ENCODE peak calls at places on chromosomes 7 and 10, in nine cellular contexts. One of them, this sample, is unnamed.

GRCh38 chr7:155586843-155587440 is 40.6 kb upstream of the CNPY1 start:
- DNase-seq in transverse colon: no peak
- DNase-seq in spleen: peak; percentile 44
- DNase-seq in body of pancreas: no peak
- DNase-seq in adrenal gland: no peak
- DNase-seq in suprapubic skin: peak; percentile 46
- DNase-seq in tibial nerve: no peak
- DNase-seq in stomach: no peak
- DNase-seq in sigmoid colon: no peak
- DNase-seq in this sample: no peak

GRCh38 chr7:117484988-117485655 is 5.3 kb downstream of the CFTR start:
- DNase-seq in transverse colon: no peak
- DNase-seq in spleen: no peak
- DNase-seq in body of pancreas: no peak
- DNase-seq in adrenal gland: no peak
- DNase-seq in suprapubic skin: no peak
- DNase-seq in tibial nerve: no peak
- DNase-seq in stomach: no peak
- DNase-seq in sigmoid colon: no peak
- DNase-seq in this sample: no peak

GRCh38 chr7:122965306-122965705 is 30.2 kb downstream of the TAS2R16 start:
- DNase-seq in transverse colon: no peak
- DNase-seq in spleen: no peak
- DNase-seq in body of pancreas: no peak
- DNase-seq in adrenal gland: no peak
- DNase-seq in suprapubic skin: no peak
- DNase-seq in tibial nerve: no peak
- DNase-seq in stomach: no peak
- DNase-seq in sigmoid colon: no peak
- DNase-seq in this sample: no peak

GRCh38 chr7:75756340-75757297 is 15.4 kb downstream of the CCL26 start:
- DNase-seq in transverse colon: no peak
- DNase-seq in spleen: no peak
- DNase-seq in body of pancreas: no peak
- DNase-seq in adrenal gland: peak; percentile 57
- DNase-seq in suprapubic skin: no peak
- DNase-seq in tibial nerve: no peak
- DNase-seq in stomach: peak; percentile 42
- DNase-seq in sigmoid colon: no peak
- DNase-seq in this sample: no peak

GRCh38 chr7:5867060-5867459 is 13.5 kb upstream of the OCM start:
- DNase-seq in transverse colon: no peak
- DNase-seq in spleen: no peak
- DNase-seq in body of pancreas: no peak
- DNase-seq in adrenal gland: no peak
- DNase-seq in suprapubic skin: no peak
- DNase-seq in tibial nerve: no peak
- DNase-seq in stomach: no peak
- DNase-seq in sigmoid colon: no peak
- DNase-seq in this sample: no peak

GRCh38 chr10:47402681-47403301 is 18.7 kb upstream of the ZNF488 start:
- DNase-seq in transverse colon: peak; percentile 26
- DNase-seq in spleen: peak; percentile 73
- DNase-seq in body of pancreas: peak; percentile 55
- DNase-seq in adrenal gland: peak; percentile 90
- DNase-seq in suprapubic skin: peak; percentile 60
- DNase-seq in tibial nerve: peak; percentile 56
- DNase-seq in stomach: no peak
- DNase-seq in sigmoid colon: peak; percentile 82
- DNase-seq in this sample: peak; percentile 47

GRCh38 chr7:73844848-73845460 is 2.6 kb upstream of the METTL27 start:
- DNase-seq in transverse colon: no peak
- DNase-seq in spleen: no peak
- DNase-seq in body of pancreas: no peak
- DNase-seq in adrenal gland: no peak
- DNase-seq in suprapubic skin: no peak
- DNase-seq in tibial nerve: no peak
- DNase-seq in stomach: no peak
- DNase-seq in sigmoid colon: no peak
- DNase-seq in this sample: no peak

GRCh38 chr10:120456626-120457430 is at the start of gene PLPP4:
- DNase-seq in transverse colon: no peak
- DNase-seq in spleen: no peak
- DNase-seq in body of pancreas: peak; percentile 13
- DNase-seq in adrenal gland: no peak
- DNase-seq in suprapubic skin: no peak
- DNase-seq in tibial nerve: no peak
- DNase-seq in stomach: no peak
- DNase-seq in sigmoid colon: no peak
- DNase-seq in this sample: peak; percentile 69

GRCh38 chr7:45980973-45981372 is 59.9 kb upstream of the IGFBP3 start:
- DNase-seq in transverse colon: no peak
- DNase-seq in spleen: no peak
- DNase-seq in body of pancreas: no peak
- DNase-seq in adrenal gland: no peak
- DNase-seq in suprapubic skin: no peak
- DNase-seq in tibial nerve: no peak
- DNase-seq in stomach: no peak
- DNase-seq in sigmoid colon: no peak
- DNase-seq in this sample: no peak

GRCh38 chr7:79921976-79922375 is 212.7 kb upstream of the GNAI1 start:
- DNase-seq in transverse colon: no peak
- DNase-seq in spleen: peak; percentile 53
- DNase-seq in body of pancreas: no peak
- DNase-seq in adrenal gland: no peak
- DNase-seq in suprapubic skin: no peak
- DNase-seq in tibial nerve: no peak
- DNase-seq in stomach: no peak
- DNase-seq in sigmoid colon: no peak
- DNase-seq in this sample: no peak

GRCh38 chr7:153886506-153887391 is 165.4 kb upstream of the DPP6 start:
- DNase-seq in transverse colon: no peak
- DNase-seq in spleen: no peak
- DNase-seq in body of pancreas: peak; percentile 17
- DNase-seq in adrenal gland: peak; percentile 74
- DNase-seq in suprapubic skin: no peak
- DNase-seq in tibial nerve: no peak
- DNase-seq in stomach: no peak
- DNase-seq in sigmoid colon: peak; percentile 63
- DNase-seq in this sample: peak; percentile 86

GRCh38 chr7:74092964-74093339 is 9.3 kb downstream of the LIMK1 start:
- DNase-seq in transverse colon: peak; percentile 61
- DNase-seq in spleen: peak; percentile 90
- DNase-seq in body of pancreas: peak; percentile 63
- DNase-seq in adrenal gland: peak; percentile 72
- DNase-seq in suprapubic skin: peak; percentile 79
- DNase-seq in tibial nerve: no peak
- DNase-seq in stomach: no peak
- DNase-seq in sigmoid colon: peak; percentile 76
- DNase-seq in this sample: peak; percentile 47

GRCh38 chr10:132744839-132745238 is 41.1 kb downstream of the NKX6-2 start:
- DNase-seq in transverse colon: no peak
- DNase-seq in spleen: no peak
- DNase-seq in body of pancreas: no peak
- DNase-seq in adrenal gland: no peak
- DNase-seq in suprapubic skin: no peak
- DNase-seq in tibial nerve: no peak
- DNase-seq in stomach: no peak
- DNase-seq in sigmoid colon: no peak
- DNase-seq in this sample: no peak

GRCh38 chr10:117442944-117443676 is 67.9 kb upstream of the PDZD8 start:
- DNase-seq in transverse colon: peak; percentile 85
- DNase-seq in spleen: peak; percentile 92
- DNase-seq in body of pancreas: peak; percentile 89
- DNase-seq in adrenal gland: peak; percentile 90
- DNase-seq in suprapubic skin: peak; percentile 96
- DNase-seq in tibial nerve: peak; percentile 78
- DNase-seq in stomach: peak; percentile 78
- DNase-seq in sigmoid colon: peak; percentile 97
- DNase-seq in this sample: peak; percentile 91

GRCh38 chr10:117186832-117187615 is 10.3 kb upstream of the KCNK18 start:
- DNase-seq in transverse colon: no peak
- DNase-seq in spleen: no peak
- DNase-seq in body of pancreas: no peak
- DNase-seq in adrenal gland: no peak
- DNase-seq in suprapubic skin: no peak
- DNase-seq in tibial nerve: no peak
- DNase-seq in stomach: no peak
- DNase-seq in sigmoid colon: peak; percentile 0
- DNase-seq in this sample: no peak

GRCh38 chr10:15430969-15431791 is 60.1 kb upstream of the FAM171A1 start:
- DNase-seq in transverse colon: no peak
- DNase-seq in spleen: no peak
- DNase-seq in body of pancreas: no peak
- DNase-seq in adrenal gland: no peak
- DNase-seq in suprapubic skin: no peak
- DNase-seq in tibial nerve: no peak
- DNase-seq in stomach: no peak
- DNase-seq in sigmoid colon: no peak
- DNase-seq in this sample: no peak

GRCh38 chr7:149500201-149500600 is 2.6 kb upstream of the ZNF746 start:
- DNase-seq in transverse colon: no peak
- DNase-seq in spleen: no peak
- DNase-seq in body of pancreas: no peak
- DNase-seq in adrenal gland: no peak
- DNase-seq in suprapubic skin: no peak
- DNase-seq in tibial nerve: no peak
- DNase-seq in stomach: no peak
- DNase-seq in sigmoid colon: no peak
- DNase-seq in this sample: no peak

GRCh38 chr7:149495785-149496641 is 1.6 kb downstream of the ZNF746 start:
- DNase-seq in transverse colon: peak; percentile 62
- DNase-seq in spleen: no peak
- DNase-seq in body of pancreas: peak; percentile 68
- DNase-seq in adrenal gland: peak; percentile 93
- DNase-seq in suprapubic skin: peak; percentile 87
- DNase-seq in tibial nerve: peak; percentile 62
- DNase-seq in stomach: peak; percentile 61
- DNase-seq in sigmoid colon: peak; percentile 93
- DNase-seq in this sample: peak; percentile 85

GRCh38 chr7:149496642-149497391 is 792 bp downstream of the ZNF746 start:
- DNase-seq in transverse colon: peak; percentile 58
- DNase-seq in spleen: peak; percentile 94
- DNase-seq in body of pancreas: peak; percentile 40
- DNase-seq in adrenal gland: no peak
- DNase-seq in suprapubic skin: peak; percentile 75
- DNase-seq in tibial nerve: peak; percentile 30
- DNase-seq in stomach: peak; percentile 43
- DNase-seq in sigmoid colon: peak; percentile 80
- DNase-seq in this sample: peak; percentile 69

GRCh38 chr7:149494738-149495368 is 2.8 kb downstream of the ZNF746 start:
- DNase-seq in transverse colon: no peak
- DNase-seq in spleen: no peak
- DNase-seq in body of pancreas: peak; percentile 50
- DNase-seq in adrenal gland: no peak
- DNase-seq in suprapubic skin: no peak
- DNase-seq in tibial nerve: peak; percentile 26
- DNase-seq in stomach: no peak
- DNase-seq in sigmoid colon: no peak
- DNase-seq in this sample: no peak

GRCh38 chr7:149497467-149498261 is at the start of gene ZNF746:
- DNase-seq in transverse colon: peak; percentile 85
- DNase-seq in spleen: peak; percentile 98
- DNase-seq in body of pancreas: peak; percentile 86
- DNase-seq in adrenal gland: peak; percentile 88
- DNase-seq in suprapubic skin: peak; percentile 80
- DNase-seq in tibial nerve: peak; percentile 44
- DNase-seq in stomach: peak; percentile 88
- DNase-seq in sigmoid colon: peak; percentile 89
- DNase-seq in this sample: peak; percentile 82
- TF ChIP-seq POLR2A in transverse colon: no peak
- TF ChIP-seq POLR2A in spleen: no peak
- TF ChIP-seq POLR2A in body of pancreas: peak; percentile 20
- TF ChIP-seq POLR2A in adrenal gland: peak; percentile 51
- TF ChIP-seq POLR2A in suprapubic skin: peak; percentile 72
- TF ChIP-seq POLR2A in tibial nerve: no peak
- TF ChIP-seq POLR2A in stomach: no peak
- TF ChIP-seq POLR2A in sigmoid colon: no peak
- TF ChIP-seq POLR2A in this sample: no peak

GRCh38 chr10:128687408-128687807 is 561.2 kb upstream of the MKI67 start:
- DNase-seq in transverse colon: no peak
- DNase-seq in spleen: no peak
- DNase-seq in body of pancreas: no peak
- DNase-seq in adrenal gland: no peak
- DNase-seq in suprapubic skin: no peak
- DNase-seq in tibial nerve: no peak
- DNase-seq in stomach: no peak
- DNase-seq in sigmoid colon: no peak
- DNase-seq in this sample: no peak
- H3K9me3 ChIP-seq in transverse colon: no peaks in the 10 kb centered on the region
- H3K9me3 ChIP-seq in spleen: no peaks in the 10 kb centered on the region
- H3K9me3 ChIP-seq in body of pancreas: no peaks in the 10 kb centered on the region
- H3K9me3 ChIP-seq in adrenal gland: no peaks in the 10 kb centered on the region
- H3K9me3 ChIP-seq in suprapubic skin: no peaks in the 10 kb centered on the region
- H3K9me3 ChIP-seq in tibial nerve: no peaks in the 10 kb centered on the region
- H3K9me3 ChIP-seq in stomach: no peaks in the 10 kb centered on the region
- H3K9me3 ChIP-seq in sigmoid colon: no peaks in the 10 kb centered on the region
- H3K9me3 ChIP-seq in this sample: no peaks in the 10 kb centered on the region

GRCh38 chr10:102677736-102678354 is 33.6 kb downstream of the TRIM8 start:
- DNase-seq in transverse colon: peak; percentile 5
- DNase-seq in spleen: no peak
- DNase-seq in body of pancreas: no peak
- DNase-seq in adrenal gland: no peak
- DNase-seq in suprapubic skin: peak; percentile 30
- DNase-seq in tibial nerve: no peak
- DNase-seq in stomach: no peak
- DNase-seq in sigmoid colon: peak; percentile 53
- DNase-seq in this sample: no peak
- H3K4me1 ChIP-seq in transverse colon: peaks cover 33% of the 10 kb centered on the region
- H3K4me1 ChIP-seq in spleen: peaks cover 30% of the 10 kb centered on the region
- H3K4me1 ChIP-seq in body of pancreas: peaks cover 35% of the 10 kb centered on the region
- H3K4me1 ChIP-seq in adrenal gland: peaks cover 59% of the 10 kb centered on the region
- H3K4me1 ChIP-seq in suprapubic skin: peaks cover 51% of the 10 kb centered on the region
- H3K4me1 ChIP-seq in tibial nerve: peaks cover 6% of the 10 kb centered on the region
- H3K4me1 ChIP-seq in stomach: peaks cover 33% of the 10 kb centered on the region
- H3K4me1 ChIP-seq in sigmoid colon: peaks cover 30% of the 10 kb centered on the region
- H3K4me1 ChIP-seq in this sample: peaks cover 64% of the 10 kb centered on the region

DNA sequence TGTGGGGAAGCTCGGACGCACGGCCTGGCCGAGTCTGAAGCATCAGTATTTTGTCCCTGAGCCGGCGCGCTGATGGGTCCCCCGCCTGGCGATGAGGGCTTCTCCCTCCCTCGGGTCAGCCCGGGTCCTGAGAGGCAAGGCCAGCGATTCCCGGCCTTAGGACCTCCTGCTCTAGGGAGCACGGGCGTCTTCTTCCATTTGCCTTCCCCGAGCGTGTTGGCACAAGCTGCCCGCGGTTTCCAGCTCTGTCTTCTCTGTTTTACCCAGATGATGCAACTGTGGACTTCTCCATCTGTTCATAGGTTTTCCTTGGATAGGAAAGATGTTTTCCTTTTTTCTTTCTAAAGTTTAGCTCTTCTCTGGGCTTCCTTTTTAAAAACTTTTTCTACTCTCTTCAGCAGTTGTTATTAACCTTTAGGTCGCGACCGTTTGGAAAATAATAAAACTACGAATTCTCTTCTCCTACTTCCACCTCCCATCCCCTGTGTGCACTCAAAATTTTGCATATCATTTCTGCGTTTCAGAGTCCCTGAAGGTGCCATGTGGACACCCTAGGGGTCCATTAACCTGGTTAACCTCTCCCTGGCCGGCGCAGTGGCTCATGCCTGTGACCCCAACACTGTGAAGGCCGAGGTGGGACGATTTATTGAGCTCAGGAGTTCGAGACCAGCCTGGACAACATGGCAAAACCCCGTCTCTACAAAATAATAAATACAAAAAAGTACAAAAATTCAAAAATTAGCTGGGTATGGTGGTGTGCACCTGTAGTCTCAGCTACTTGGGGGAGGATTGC is 1.4 kb upstream of the SLC25A28 start:
- DNase-seq in transverse colon: no peak
- DNase-seq in spleen: peak; percentile 82
- DNase-seq in body of pancreas: no peak
- DNase-seq in adrenal gland: no peak
- DNase-seq in suprapubic skin: no peak
- DNase-seq in tibial nerve: no peak
- DNase-seq in stomach: no peak
- DNase-seq in sigmoid colon: no peak
- DNase-seq in this sample: no peak
- TF ChIP-seq POLR2A in transverse colon: peak; percentile 74
- TF ChIP-seq POLR2A in spleen: no peak
- TF ChIP-seq POLR2A in body of pancreas: no peak
- TF ChIP-seq POLR2A in adrenal gland: peak; percentile 92
- TF ChIP-seq POLR2A in suprapubic skin: peak; percentile 87
- TF ChIP-seq POLR2A in tibial nerve: peak; percentile 81
- TF ChIP-seq POLR2A in stomach: no peak
- TF ChIP-seq POLR2A in sigmoid colon: peak; percentile 76
- TF ChIP-seq POLR2A in this sample: peak; percentile 30

This sample was measured in testis.